ENCODE peak calls at places on chromosomes 2 and 18, in nine cellular contexts. K, N, Y, T, V, W, C, D and I are unnamed samples.

GRCh38 chr2:75064691-75065396 is 106.4 kb downstream of the POLE4 start:
- DNase-seq in K (peak; percentile 24), N (no peak), Y (peak; percentile 6), T (peak; percentile 75), V (no peak), W (peak; percentile 21), C (peak; percentile 72), D (no peak), I (no peak)

GRCh38 chr18:11577271-11578112 is 31.9 kb upstream of the SLC35G4 start:
- DNase-seq in K (no peak), N (no peak), Y (peak; percentile 19), T (no peak), V (no peak), W (no peak), C (no peak), D (no peak), I (no peak)

GRCh38 chr2:218039171-218039570 is 29.9 kb upstream of the RUFY4 start:
- DNase-seq in K (no peak), N (no peak), Y (no peak), T (no peak), V (no peak), W (no peak), C (no peak), D (no peak), I (no peak)

GRCh38 chr2:2859164-2859563 is 518.5 kb downstream of the EIPR1 start:
- DNase-seq in K (no peak), N (no peak), Y (no peak), T (no peak), V (no peak), W (no peak), C (no peak), D (no peak), I (no peak)

GRCh38 chr2:54557601-54558187 is 101.6 kb downstream of the SPTBN1 start:
- DNase-seq in K (peak; percentile 70), N (peak; percentile 65), Y (peak; percentile 40), T (peak; percentile 64), V (no peak), W (peak; percentile 66), C (peak; percentile 68), D (no peak), I (no peak)

GRCh38 chr2:69911985-69912563 is 2.8 kb upstream of the MXD1 start:
- DNase-seq in K (no peak), N (peak; percentile 46), Y (peak; percentile 41), T (no peak), V (no peak), W (no peak), C (peak; percentile 49), D (no peak), I (peak; percentile 18)

GRCh38 chr2:191148766-191149165 is 2.0 kb downstream of the STAT4 start:
- DNase-seq in K (no peak), N (no peak), Y (no peak), T (no peak), V (no peak), W (no peak), C (peak; percentile 75), D (no peak), I (no peak)

GRCh38 chr18:487371-487770 is 13.1 kb downstream of the COLEC12 start:
- DNase-seq in K (no peak), N (no peak), Y (no peak), T (peak; percentile 10), V (no peak), W (no peak), C (no peak), D (no peak), I (no peak)

GRCh38 chr2:165376571-165376975 is 92.9 kb upstream of the CSRNP3 start:
- DNase-seq in K (no peak), N (no peak), Y (no peak), T (no peak), V (no peak), W (no peak), C (no peak), D (no peak), I (no peak)

GRCh38 chr2:109143214-109144187 is 14.5 kb downstream of the SH3RF3 start:
- DNase-seq in K (no peak), N (no peak), Y (no peak), T (no peak), V (no peak), W (no peak), C (no peak), D (no peak), I (no peak)

GRCh38 chr18:56831988-56832387 is 180.8 kb downstream of the WDR7 start:
- DNase-seq in K (no peak), N (no peak), Y (no peak), T (no peak), V (peak; percentile 11), W (no peak), C (no peak), D (no peak), I (no peak)

GRCh38 chr2:128178650-128179460 is 87.9 kb downstream of the UGGT1 start:
- DNase-seq in K (peak; percentile 35), N (peak; percentile 22), Y (no peak), T (peak; percentile 31), V (peak; percentile 34), W (peak; percentile 5), C (peak; percentile 67), D (no peak), I (peak; percentile 21)

GRCh38 chr2:101550555-101550954 is 75.6 kb upstream of the RFX8 start:
- DNase-seq in K (no peak), N (no peak), Y (no peak), T (no peak), V (no peak), W (no peak), C (no peak), D (no peak), I (no peak)

GRCh38 chr2:98483257-98483861 is 38.7 kb downstream of the INPP4A start:
- DNase-seq in K (no peak), N (no peak), Y (no peak), T (peak; percentile 73), V (no peak), W (no peak), C (no peak), D (no peak), I (no peak)

GRCh38 chr2:166573393-166573792 is 79.3 kb upstream of the SCN7A start:
- DNase-seq in K (no peak), N (no peak), Y (no peak), T (no peak), V (no peak), W (no peak), C (no peak), D (no peak), I (no peak)

GRCh38 chr2:190367091-190367490 is 23.7 kb downstream of the INPP1 start:
- DNase-seq in K (no peak), N (no peak), Y (no peak), T (no peak), V (no peak), W (no peak), C (no peak), D (no peak), I (no peak)

GRCh38 chr2:74001121-74001520 is 16.4 kb downstream of the TET3 start:
- DNase-seq in K (no peak), N (no peak), Y (no peak), T (no peak), V (no peak), W (no peak), C (no peak), D (no peak), I (no peak)

GRCh38 chr2:45839388-45840251 is 188.1 kb downstream of the PRKCE start:
- DNase-seq in K (no peak), N (no peak), Y (no peak), T (no peak), V (no peak), W (no peak), C (no peak), D (no peak), I (no peak)

GRCh38 chr2:45860136-45861106 is 208.9 kb downstream of the PRKCE start:
- DNase-seq in K (peak; percentile 26), N (no peak), Y (peak; percentile 42), T (no peak), V (peak; percentile 9), W (no peak), C (peak; percentile 65), D (no peak), I (no peak)

GRCh38 chr2:31943636-31944225 is 67.1 kb downstream of the MEMO1 start:
- DNase-seq in K (no peak), N (no peak), Y (no peak), T (no peak), V (no peak), W (no peak), C (no peak), D (no peak), I (no peak)

GRCh38 chr2:42164046-42164445 is 5.1 kb upstream of the EML4 start:
- DNase-seq in K (no peak), N (no peak), Y (no peak), T (peak; percentile 27), V (no peak), W (no peak), C (no peak), D (no peak), I (no peak)

GRCh38 chr2:40352321-40353099 is 99.4 kb downstream of the SLC8A1 start:
- DNase-seq in K (no peak), N (no peak), Y (no peak), T (no peak), V (no peak), W (no peak), C (no peak), D (no peak), I (no peak)

GRCh38 chr18:12388440-12388839 is 11.4 kb upstream of the AFG3L2 start:
- DNase-seq in K (no peak), N (no peak), Y (no peak), T (no peak), V (no peak), W (no peak), C (no peak), D (no peak), I (no peak)

GRCh38 chr2:68362749-68363148 is 2.3 kb upstream of the PLEK start:
- DNase-seq in K (no peak), N (no peak), Y (no peak), T (no peak), V (no peak), W (no peak), C (peak; percentile 68), D (no peak), I (no peak)

GRCh38 chr2:2769481-2770431 is 438.7 kb upstream of the MYT1L start:
- DNase-seq in K (no peak), N (peak; percentile 74), Y (no peak), T (no peak), V (no peak), W (no peak), C (no peak), D (no peak), I (no peak)

GRCh38 chr2:99512081-99512480 is 22.3 kb upstream of the REV1 start:
- DNase-seq in K (no peak), N (no peak), Y (no peak), T (no peak), V (no peak), W (no peak), C (no peak), D (no peak), I (no peak)

GRCh38 chr18:36610716-36611115 is 218.1 kb downstream of the TPGS2 start:
- DNase-seq in K (no peak), N (no peak), Y (no peak), T (no peak), V (no peak), W (no peak), C (no peak), D (no peak), I (no peak)

GRCh38 chr18:58438161-58438983 is 190.5 kb downstream of the ALPK2 start:
- DNase-seq in K (no peak), N (no peak), Y (no peak), T (no peak), V (no peak), W (no peak), C (no peak), D (no peak), I (no peak)